ENCODE peak calls at places on chromosomes 11 and 22, in five cellular contexts. M is fibroblast of mammary gland, B is adrenal gland, J is OCI-LY7, F is GM10248. Q is an unnamed sample.

GRCh38 chr11:20488352-20488751 is 100.8 kb downstream of the PRMT3 start:
- DNase-seq in M (no peak), B (no peak), J (no peak), F (no peak), Q (no peak)

GRCh38 chr11:130129922-130130321 is 29.7 kb upstream of the ST14 start:
- DNase-seq in M (no peak), B (no peak), J (no peak), F (no peak), Q (no peak)

GRCh38 chr11:45593992-45594391 is 71.4 kb downstream of the CHST1 start:
- DNase-seq in M (peak), B (no peak), J (peak), F (no peak), Q (no peak)

GRCh38 chr11:121794671-121795070 is 321.3 kb downstream of the BLID start:
- DNase-seq in M (no peak), B (no peak), J (no peak), F (no peak), Q (no peak)

GRCh38 chr11:73184953-73185671 is 33.0 kb upstream of the P2RY2 start:
- DNase-seq in M (peak), B (peak), J (peak), F (peak), Q (no peak)

GRCh38 chr11:17538054-17538453 is 6.2 kb downstream of the USH1C start:
- DNase-seq in M (no peak), B (no peak), J (no peak), F (no peak), Q (no peak)

GRCh38 chr22:30092686-30093085 is 12.4 kb downstream of the HORMAD2 start:
- DNase-seq in M (no peak), B (no peak), J (no peak), F (no peak), Q (no peak)

GRCh38 chr22:32745251-32745995 is 56.1 kb upstream of the TIMP3 start:
- DNase-seq in M (peak), B (no peak), J (no peak), F (no peak), Q (no peak)

GRCh38 chr11:11171285-11171684 is 181.8 kb downstream of the CSNK2A3 start:
- DNase-seq in M (no peak), B (no peak), J (no peak), F (no peak), Q (no peak)

GRCh38 chr11:72223615-72224586 is 666 bp upstream of the INPPL1 start:
- DNase-seq in M (peak), B (peak), J (peak), F (peak), Q (no peak)

GRCh38 chr11:35318977-35319925 is 100.1 kb downstream of the SLC1A2 start:
- DNase-seq in M (no peak), B (no peak), J (no peak), F (peak), Q (no peak)

GRCh38 chr22:20380486-20380885 is 13.5 kb upstream of the ZNF74 start:
- DNase-seq in M (no peak), B (peak), J (no peak), F (no peak), Q (no peak)

GRCh38 chr11:13249992-13250391 is 27.6 kb upstream of the BMAL1 start:
- DNase-seq in M (peak), B (no peak), J (no peak), F (no peak), Q (no peak)

GRCh38 chr11:128342511-128343133 is 244.7 kb downstream of the ETS1 start:
- DNase-seq in M (peak), B (peak), J (peak), F (peak), Q (no peak)

GRCh38 chr22:28620244-28620922 is 59.3 kb downstream of the TTC28 start:
- DNase-seq in M (no peak), B (no peak), J (no peak), F (no peak), Q (no peak)

GRCh38 chr11:74195828-74196227 is 24.7 kb downstream of the PPME1 start:
- DNase-seq in M (peak), B (no peak), J (no peak), F (no peak), Q (no peak)

GRCh38 chr11:290621-291231 is 1.8 kb downstream of the PGGHG start:
- DNase-seq in M (no peak), B (no peak), J (no peak), F (no peak), Q (peak)

GRCh38 chr22:32579533-32580220 is 105.1 kb downstream of the FBXO7 start:
- DNase-seq in M (peak), B (peak), J (no peak), F (no peak), Q (no peak)

GRCh38 chr22:37207981-37208380 is 4.3 kb downstream of the SSTR3 start:
- DNase-seq in M (no peak), B (no peak), J (no peak), F (no peak), Q (no peak)

GRCh38 chr22:46609175-46609690 is 11.0 kb upstream of the GRAMD4 start:
- DNase-seq in M (no peak), B (no peak), J (no peak), F (no peak), Q (no peak)
- TF ChIP-seq CTCF in M (no peak), B (no peak), J (no peak), F (no peak), Q (no peak)

GRCh38 chr11:1425006-1425405 is 35.3 kb downstream of the BRSK2 start:
- DNase-seq in M (no peak), B (no peak), J (no peak), F (no peak), Q (no peak)

GRCh38 chr11:1419811-1420210 is 30.1 kb downstream of the BRSK2 start:
- DNase-seq in M (no peak), B (no peak), J (no peak), F (no peak), Q (no peak)

GRCh38 chr11:1422981-1423380 is 33.2 kb downstream of the BRSK2 start:
- DNase-seq in M (no peak), B (no peak), J (no peak), F (no peak), Q (no peak)

GRCh38 chr11:1421291-1421690 is 31.6 kb downstream of the BRSK2 start:
- DNase-seq in M (no peak), B (no peak), J (no peak), F (no peak), Q (no peak)

GRCh38 chr11:1422481-1422880 is 32.7 kb downstream of the BRSK2 start:
- DNase-seq in M (no peak), B (no peak), J (no peak), F (no peak), Q (no peak)
- TF ChIP-seq CTCF in M (no peak), B (no peak), J (no peak), F (no peak), Q (no peak)

GRCh38 chr22:25960375-25960774 is 208.9 kb upstream of the SEZ6L start:
- DNase-seq in M (no peak), B (no peak), J (no peak), F (no peak), Q (no peak)
- TF ChIP-seq CTCF in M (no peak), B (no peak), J (no peak), F (no peak), Q (no peak)

DNA sequence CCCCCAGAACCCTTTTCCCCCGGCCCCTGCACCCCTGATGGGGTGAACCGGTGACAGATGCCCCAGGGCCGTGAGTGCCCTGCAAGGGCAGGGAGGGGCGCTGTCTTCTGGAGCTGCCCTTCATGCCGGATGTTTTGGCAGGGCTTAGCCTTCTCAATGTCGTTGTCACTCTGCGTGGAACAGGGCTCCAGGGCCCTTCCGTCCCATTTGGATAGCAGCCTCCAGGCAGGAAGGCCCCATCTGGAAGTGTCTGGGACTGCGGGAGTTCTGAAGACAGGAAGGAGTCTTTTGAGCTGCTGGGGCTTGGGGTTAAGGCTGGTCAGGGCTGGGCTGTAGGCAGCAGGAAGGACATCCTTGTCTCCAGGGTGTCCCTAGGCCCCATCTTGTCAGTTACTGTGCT is 4.6 kb downstream of the FRMD8 start:
- DNase-seq in M (peak), B (peak), J (no peak), F (no peak), Q (no peak)
- TF ChIP-seq CTCF in M (no peak), B (no peak), J (no peak), F (no peak), Q (no peak)

GRCh38 chr11:15236514-15236913 is 121.8 kb downstream of the INSC start:
- DNase-seq in M (no peak), B (no peak), J (no peak), F (no peak), Q (no peak)
- TF ChIP-seq CTCF in M (no peak), B (no peak), J (no peak), F (no peak), Q (no peak)

GRCh38 chr11:69918938-69919650 is 99.9 kb upstream of the FGF3 start:
- DNase-seq in M (peak), B (peak), J (peak), F (peak), Q (peak)
- TF ChIP-seq CTCF in M (peak), B (peak), J (peak), F (peak), Q (peak)

GRCh38 chr22:50577987-50578775 is at the start of gene CPT1B:
- DNase-seq in M (peak), B (no peak), J (no peak), F (no peak), Q (no peak)
- TF ChIP-seq CTCF in M (no peak), B (no peak), J (no peak), F (no peak), Q (no peak)

GRCh38 chr22:33917744-33918406 is 2.4 kb downstream of the LARGE1 start:
- DNase-seq in M (peak), B (no peak), J (peak), F (peak), Q (no peak)
- TF ChIP-seq CTCF in M (peak), B (peak), J (peak), F (peak), Q (no peak)

DNA sequence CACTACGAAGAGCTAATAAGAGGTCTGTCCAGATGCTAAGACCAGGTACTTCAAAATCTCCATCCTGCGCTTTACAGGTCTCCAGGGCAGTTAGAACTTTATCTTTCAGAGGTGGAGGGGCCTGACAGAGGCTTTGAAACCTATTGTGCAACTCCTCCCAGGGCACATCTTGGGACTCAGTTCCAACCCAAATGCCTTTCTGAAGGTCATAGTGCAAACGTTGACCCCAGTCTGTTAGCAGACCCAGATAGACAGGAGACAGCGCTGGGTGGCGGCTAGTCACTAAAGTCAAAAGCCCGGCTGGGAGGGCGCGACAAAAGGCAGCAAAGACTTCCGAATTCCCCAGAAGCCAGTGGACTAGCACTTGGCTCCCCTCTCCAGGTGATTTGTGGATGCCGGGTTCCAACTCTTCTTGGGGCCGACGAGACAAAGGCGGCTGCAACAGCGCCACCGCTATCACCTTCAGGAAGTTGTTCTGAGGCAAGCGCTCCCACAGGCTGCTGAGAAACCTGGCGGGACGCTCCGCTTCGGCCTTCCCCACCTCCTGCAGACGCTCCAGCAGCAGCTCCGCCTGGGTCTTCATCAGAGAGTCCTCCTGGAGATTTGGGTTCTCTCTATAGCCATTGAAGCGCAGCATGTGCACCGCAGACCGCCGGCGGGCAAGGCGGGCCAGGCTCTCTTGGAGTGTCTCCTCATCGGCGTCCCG is 728 bp downstream of the FANCF start:
- DNase-seq in M (peak), B (peak), J (peak), F (peak), Q (no peak)
- TF ChIP-seq CTCF in M (peak), B (peak), J (peak), F (peak), Q (no peak)

GRCh38 chr11:43282607-43283440 is 29.0 kb upstream of the API5 start:
- DNase-seq in M (peak), B (peak), J (peak), F (peak), Q (peak)

DNA sequence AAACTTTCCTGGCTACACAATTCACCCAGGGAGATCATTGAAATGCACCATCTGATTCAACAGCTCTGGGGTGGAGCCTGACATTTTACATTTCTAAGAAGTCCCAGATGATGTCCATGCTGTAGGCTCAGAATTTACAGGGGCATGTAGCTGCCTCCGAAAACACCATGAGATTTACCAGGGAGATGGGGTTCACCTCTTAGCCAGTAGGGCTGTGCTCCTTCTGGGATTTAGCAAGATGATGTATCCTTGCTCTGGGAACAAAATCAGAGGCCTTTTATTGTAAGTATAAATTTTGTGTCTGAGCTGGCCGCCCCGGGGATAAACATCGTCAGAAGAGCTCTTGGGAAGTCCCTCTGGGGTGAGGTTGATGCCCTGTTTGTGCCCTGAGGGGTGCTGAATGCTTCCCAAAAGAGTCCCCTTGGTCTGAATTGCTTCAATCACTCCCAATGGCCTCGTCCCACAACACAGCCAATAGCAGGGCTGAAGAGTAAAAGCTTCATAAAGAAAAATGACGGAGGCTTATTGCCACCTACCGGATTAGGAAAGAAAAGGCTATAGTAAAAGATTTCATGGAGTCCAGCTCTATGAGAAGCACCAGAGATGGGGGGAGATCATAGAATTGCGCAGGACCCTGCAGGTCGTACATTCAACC is 33.4 kb upstream of the API5 start:
- DNase-seq in M (peak), B (no peak), J (peak), F (no peak), Q (no peak)
- TF ChIP-seq CTCF in M (peak), B (peak), J (peak), F (peak), Q (peak)